ENCODE peak calls at places on chromosome 2, in five cellular contexts. A, Y, C, G and B are unnamed samples.

GRCh38 chr2:151063271-151063670 is 198.4 kb downstream of the RBM43 start:
- DNase-seq in A (no peak), Y (peak), C (no peak), G (no peak), B (peak)

GRCh38 chr2:230660294-230661060 is 52.2 kb upstream of the CAB39 start:
- DNase-seq in A (no peak), Y (no peak), C (peak), G (no peak), B (no peak)

GRCh38 chr2:224904390-224904789 is 137.9 kb downstream of the DOCK10 start:
- DNase-seq in A (no peak), Y (peak), C (no peak), G (no peak), B (no peak)

GRCh38 chr2:150125708-150126107 is 361.8 kb downstream of the RND3 start:
- DNase-seq in A (no peak), Y (peak), C (no peak), G (no peak), B (peak)

GRCh38 chr2:71606244-71606643 is 152.9 kb downstream of the DYSF start:
- DNase-seq in A (no peak), Y (no peak), C (no peak), G (no peak), B (no peak)

GRCh38 chr2:33412920-33413319 is 63.5 kb upstream of the RASGRP3 start:
- DNase-seq in A (no peak), Y (peak), C (no peak), G (no peak), B (peak)

GRCh38 chr2:65654496-65654895 is 222.1 kb upstream of the SPRED2 start:
- DNase-seq in A (no peak), Y (no peak), C (no peak), G (no peak), B (no peak)

GRCh38 chr2:60483400-60483799 is 70.1 kb downstream of the BCL11A start:
- DNase-seq in A (no peak), Y (peak), C (no peak), G (no peak), B (peak)

GRCh38 chr2:186575302-186575701 is 14.6 kb upstream of the ITGAV start:
- DNase-seq in A (no peak), Y (peak), C (no peak), G (no peak), B (peak)

GRCh38 chr2:38835015-38835601 is 40.6 kb downstream of the DHX57 start:
- DNase-seq in A (no peak), Y (peak), C (no peak), G (no peak), B (peak)

GRCh38 chr2:101570121-101570520 is 95.2 kb upstream of the RFX8 start:
- DNase-seq in A (no peak), Y (no peak), C (no peak), G (no peak), B (no peak)

GRCh38 chr2:28952806-28953190 is 28.3 kb upstream of the TOGARAM2 start:
- DNase-seq in A (no peak), Y (peak), C (no peak), G (no peak), B (no peak)

GRCh38 chr2:46097714-46098480 is 199.3 kb upstream of the EPAS1 start:
- DNase-seq in A (no peak), Y (peak), C (no peak), G (no peak), B (peak)

GRCh38 chr2:37782721-37783438 is 111.4 kb upstream of the CDC42EP3 start:
- DNase-seq in A (no peak), Y (peak), C (no peak), G (no peak), B (no peak)

GRCh38 chr2:200306969-200307811 is 697 bp downstream of the SPATS2L start:
- DNase-seq in A (no peak), Y (peak), C (peak), G (no peak), B (peak)

GRCh38 chr2:190947139-190947538 is 66.5 kb downstream of the GLS start:
- DNase-seq in A (no peak), Y (peak), C (no peak), G (no peak), B (peak)

GRCh38 chr2:127045792-127046501 is 61.0 kb downstream of the BIN1 start:
- DNase-seq in A (no peak), Y (no peak), C (peak), G (peak), B (no peak)